ENCODE peak calls at places on chromosomes 4 and X, in four cellular contexts. F is cardiac muscle cell, D is thyroid gland, O is RWPE2. Q is an unnamed sample.

GRCh38 chr4:104449537-104449936 is 45.2 kb downstream of the CXXC4 start:
- DNase-seq in F (no peak), D (no peak), O (no peak), Q (no peak)

GRCh38 chrX:13482764-13483552 is 86.4 kb upstream of the EGFL6 start:
- DNase-seq in F (no peak), D (no peak), O (no peak), Q (no peak)

GRCh38 chr4:1357356-1358248 is 10.6 kb downstream of the UVSSA start:
- DNase-seq in F (no peak), D (no peak), O (no peak), Q (no peak)

GRCh38 chr4:147160908-147161513 is 215.3 kb upstream of the TTC29 start:
- DNase-seq in F (peak; percentile 67), D (peak; percentile 39), O (no peak), Q (no peak)

GRCh38 chr4:176939445-176939844 is 146.7 kb upstream of the VEGFC start:
- DNase-seq in F (no peak), D (no peak), O (no peak), Q (no peak)

GRCh38 chr4:71553605-71554004 is 214.8 kb downstream of the SLC4A4 start:
- DNase-seq in F (peak; percentile 24), D (no peak), O (no peak), Q (no peak)

GRCh38 chr4:36255575-36255974 is 11.3 kb upstream of the ARAP2 start:
- DNase-seq in F (no peak), D (no peak), O (no peak), Q (no peak)

GRCh38 chr4:8079031-8079885 is 79.4 kb downstream of the ABLIM2 start:
- DNase-seq in F (peak; percentile 66), D (no peak), O (no peak), Q (no peak)

GRCh38 chr4:23268072-23268771 is 575.5 kb downstream of the GBA3 start:
- DNase-seq in F (no peak), D (no peak), O (no peak), Q (no peak)

GRCh38 chr4:78747328-78747946 is 28.7 kb upstream of the BMP2K start:
- DNase-seq in F (no peak), D (no peak), O (no peak), Q (no peak)

GRCh38 chr4:152369203-152369902 is 166.5 kb downstream of the FBXW7 start:
- DNase-seq in F (peak; percentile 25), D (no peak), O (no peak), Q (no peak)

GRCh38 chr4:143202824-143203223 is 18.1 kb downstream of the USP38 start:
- DNase-seq in F (no peak), D (no peak), O (no peak), Q (no peak)

GRCh38 chr4:89298160-89298559 is 9.4 kb downstream of the GPRIN3 start:
- DNase-seq in F (no peak), D (no peak), O (no peak), Q (no peak)

GRCh38 chrX:69968956-69969355 is 80.8 kb downstream of the AWAT2 start:
- DNase-seq in F (no peak), D (no peak), O (no peak), Q (no peak)

GRCh38 chr4:2058264-2059033 is 678 bp upstream of the NAT8L start:
- DNase-seq in F (peak; percentile 75), D (peak; percentile 23), O (no peak), Q (no peak)

GRCh38 chrX:6225307-6226052 is 3.2 kb downstream of the NLGN4X start:
- DNase-seq in F (peak; percentile 11), D (no peak), O (no peak), Q (no peak)

GRCh38 chrX:21958187-21958586 is 17.7 kb downstream of the SMS start:
- DNase-seq in F (no peak), D (no peak), O (no peak), Q (no peak)

GRCh38 chr4:85642356-85643100 is 167.6 kb downstream of the ARHGAP24 start:
- DNase-seq in F (no peak), D (no peak), O (no peak), Q (no peak)

GRCh38 chr4:153385784-153386183 is 41.3 kb downstream of the MND1 start:
- DNase-seq in F (no peak), D (no peak), O (no peak), Q (no peak)

GRCh38 chrX:132786217-132786616 is 172.2 kb downstream of the HS6ST2 start:
- DNase-seq in F (no peak), D (no peak), O (no peak), Q (no peak)

GRCh38 chr4:107719211-107719926 is 665 bp downstream of the PAPSS1 start:
- DNase-seq in F (no peak), D (peak; percentile 50), O (peak; percentile 64), Q (peak; percentile 31)

GRCh38 chr4:22668301-22668700 is 24.4 kb upstream of the GBA3 start:
- DNase-seq in F (no peak), D (no peak), O (no peak), Q (no peak)

GRCh38 chr4:110483516-110483915 is 7.6 kb downstream of the ENPEP start:
- DNase-seq in F (no peak), D (no peak), O (no peak), Q (no peak)

GRCh38 chr4:13627185-13627605 is 330 bp downstream of the BOD1L1 start:
- DNase-seq in F (no peak), D (no peak), O (no peak), Q (no peak)

GRCh38 chr4:119733431-119733830 is 104.8 kb upstream of the PDE5A start:
- DNase-seq in F (no peak), D (no peak), O (no peak), Q (no peak)

GRCh38 chrX:152575331-152575730 is 62.4 kb upstream of the GABRQ start:
- DNase-seq in F (no peak), D (no peak), O (no peak), Q (peak; percentile 13)

GRCh38 chr4:42515156-42515884 is 118.0 kb downstream of the SHISA3 start:
- DNase-seq in F (no peak), D (no peak), O (no peak), Q (no peak)

GRCh38 chr4:165991325-165992180 is 118.5 kb downstream of the TLL1 start:
- DNase-seq in F (no peak), D (no peak), O (no peak), Q (no peak)

GRCh38 chrX:153526040-153526439 is 8.6 kb downstream of the ATP2B3 start:
- DNase-seq in F (no peak), D (no peak), O (no peak), Q (no peak)

GRCh38 chr4:4685810-4686209 is 144.0 kb upstream of the STX18 start:
- DNase-seq in F (no peak), D (no peak), O (no peak), Q (no peak)

GRCh38 chr4:11743236-11743635 is 314.5 kb upstream of the HS3ST1 start:
- DNase-seq in F (no peak), D (no peak), O (no peak), Q (no peak)

GRCh38 chr4:83276299-83277040 is 8.1 kb downstream of the COQ2 start:
- DNase-seq in F (no peak), D (no peak), O (no peak), Q (no peak)

GRCh38 chrX:106168107-106168506 is at the start of gene PWWP3B:
- DNase-seq in F (peak; percentile 80), D (peak; percentile 78), O (peak; percentile 34), Q (no peak)

GRCh38 chrX:147901476-147902126 is 10.1 kb upstream of the FMR1 start:
- DNase-seq in F (no peak), D (peak; percentile 58), O (no peak), Q (no peak)

GRCh38 chr4:114649908-114650307 is 51.3 kb downstream of the UGT8 start:
- DNase-seq in F (no peak), D (no peak), O (no peak), Q (no peak)

GRCh38 chr4:56937262-56937661 is 29.6 kb downstream of the REST start:
- DNase-seq in F (no peak), D (no peak), O (peak; percentile 77), Q (no peak)

GRCh38 chr4:67918428-67918827 is 34.6 kb upstream of the TMPRSS11D start:
- DNase-seq in F (no peak), D (no peak), O (no peak), Q (no peak)
- TF ChIP-seq CTCF in F (no peak), D (no peak), O (peak; percentile 91), Q (no peak)

GRCh38 chr4:16092682-16093319 is 9.0 kb upstream of the PROM1 start:
- DNase-seq in F (no peak), D (no peak), O (no peak), Q (no peak)
- TF ChIP-seq CTCF in F (no peak), D (no peak), O (no peak), Q (no peak)

DNA sequence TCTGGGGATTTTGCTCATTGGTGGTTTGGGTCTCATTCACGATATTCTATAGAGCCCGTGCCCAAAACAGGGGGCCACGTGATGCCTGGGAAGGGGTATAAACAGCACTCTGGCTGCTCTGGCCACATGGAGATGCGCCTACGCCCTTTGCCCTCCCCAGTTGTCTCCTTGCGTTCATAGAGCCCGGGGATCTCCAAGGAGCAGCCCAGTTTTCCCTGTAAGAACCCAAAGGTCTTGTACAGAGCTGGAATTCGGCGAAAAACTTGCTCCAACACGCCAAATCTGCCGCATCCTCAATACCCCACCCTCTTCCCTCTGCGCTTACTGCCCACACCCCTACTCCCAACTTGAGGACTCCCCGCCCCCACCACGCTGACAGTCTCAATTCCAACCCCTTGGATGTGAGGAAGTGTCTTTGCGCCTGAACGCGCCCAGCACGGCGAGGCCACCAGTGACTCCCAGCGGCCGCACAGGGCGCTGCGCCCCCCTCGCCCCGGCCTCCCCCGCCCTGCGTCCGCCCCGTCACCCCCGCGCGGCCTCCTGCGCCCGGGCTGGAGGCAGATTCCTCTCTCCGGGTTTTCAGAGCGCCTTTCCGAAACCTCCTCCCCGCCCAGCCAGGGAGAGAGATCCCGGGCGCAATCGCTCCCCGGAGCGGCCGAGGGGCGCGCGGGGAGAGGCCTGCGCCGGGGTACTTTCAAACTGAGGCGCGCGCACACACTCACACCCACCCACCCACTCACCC is at the start of gene NHS:
- DNase-seq in F (peak; percentile 88), D (peak; percentile 69), O (peak; percentile 78), Q (peak; percentile 40)
- TF ChIP-seq CTCF in F (peak; percentile 40), D (peak; percentile 23), O (peak; percentile 58), Q (no peak)

DNA sequence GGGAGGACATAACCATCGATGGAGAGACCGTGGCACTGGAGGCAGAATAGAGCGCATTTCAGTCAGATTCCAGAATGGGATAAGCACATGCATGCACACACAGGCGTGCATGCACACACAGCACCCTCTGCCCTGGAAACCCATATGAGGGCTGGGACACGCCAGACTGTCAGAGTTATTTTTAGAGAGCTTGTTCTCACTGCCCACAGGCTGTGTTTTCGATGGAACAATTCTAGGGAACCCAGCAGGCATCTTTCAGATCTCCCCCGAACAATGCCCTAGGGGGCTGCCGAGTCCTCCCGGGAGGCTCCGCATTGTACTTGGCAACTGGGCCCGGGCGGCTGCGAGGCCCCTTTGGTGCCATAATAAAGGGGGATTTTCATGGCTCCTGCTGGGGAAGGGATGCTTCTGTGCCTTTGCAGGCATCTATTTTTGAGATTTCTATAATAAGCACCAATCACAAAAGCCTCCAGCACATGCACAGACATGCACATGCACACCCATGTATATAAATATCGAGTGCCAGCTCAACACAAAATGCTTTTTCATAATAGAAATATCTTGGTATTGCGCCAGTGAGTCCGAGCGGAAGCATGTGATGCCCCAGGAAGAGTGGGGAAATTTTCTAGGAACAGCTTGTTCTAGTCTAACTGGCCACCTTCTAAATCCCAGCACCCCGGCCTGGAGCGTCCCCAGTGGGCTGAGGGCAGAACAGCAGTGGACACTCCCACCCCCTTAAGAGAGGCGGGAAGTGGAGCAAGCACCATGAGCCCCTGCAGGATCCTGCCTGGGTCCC is 88.6 kb downstream of the PHKA2 start:
- DNase-seq in F (no peak), D (no peak), O (peak; percentile 68), Q (no peak)
- TF ChIP-seq CTCF in F (peak; percentile 38), D (no peak), O (peak; percentile 72), Q (no peak)